ENCODE peak calls at places on chromosomes 12 and 14, in four cellular contexts. One of them, this sample, is unnamed. For H3K27me3, the result is how much of the 10 kb centered on the place peaks cover.

GRCh38 chr12:104498211-104498801 is 41.6 kb downstream of the CHST11 start:
- DNase-seq in aorta: no peak
- DNase-seq in stomach: no peak
- DNase-seq in Peyer's patch: no peak
- DNase-seq in this sample: no peak

GRCh38 chr14:72243309-72243708 is 311.1 kb downstream of the RGS6 start:
- DNase-seq in aorta: no peak
- DNase-seq in stomach: no peak
- DNase-seq in Peyer's patch: no peak
- DNase-seq in this sample: no peak

GRCh38 chr12:27823038-27823437 is 43.0 kb upstream of the MANSC4 start:
- DNase-seq in aorta: no peak
- DNase-seq in stomach: no peak
- DNase-seq in Peyer's patch: no peak
- DNase-seq in this sample: no peak

GRCh38 chr12:12720052-12720451 is 2.9 kb downstream of the CDKN1B start:
- DNase-seq in aorta: no peak
- DNase-seq in stomach: no peak
- DNase-seq in Peyer's patch: no peak
- DNase-seq in this sample: no peak

GRCh38 chr12:34016361-34016760 is 5.9 kb upstream of the ALG10 start:
- DNase-seq in aorta: no peak
- DNase-seq in stomach: no peak
- DNase-seq in Peyer's patch: no peak
- DNase-seq in this sample: no peak

GRCh38 chr14:76884394-76884793 is 58.2 kb downstream of the LRRC74A start:
- DNase-seq in aorta: no peak
- DNase-seq in stomach: no peak
- DNase-seq in Peyer's patch: no peak
- DNase-seq in this sample: no peak

GRCh38 chr12:79677667-79678066 is 13.1 kb downstream of the PAWR start:
- DNase-seq in aorta: no peak
- DNase-seq in stomach: no peak
- DNase-seq in Peyer's patch: no peak
- DNase-seq in this sample: no peak

GRCh38 chr14:89963288-89963978 is 7.7 kb downstream of the TDP1 start:
- DNase-seq in aorta: no peak
- DNase-seq in stomach: no peak
- DNase-seq in Peyer's patch: no peak
- DNase-seq in this sample: no peak

GRCh38 chr14:102665665-102666064 is 73.2 kb downstream of the RCOR1 start:
- DNase-seq in aorta: no peak
- DNase-seq in stomach: no peak
- DNase-seq in Peyer's patch: no peak
- DNase-seq in this sample: no peak

GRCh38 chr12:31929140-31929526 is 30.1 kb upstream of the RESF1 start:
- DNase-seq in aorta: no peak
- DNase-seq in stomach: no peak
- DNase-seq in Peyer's patch: no peak
- DNase-seq in this sample: no peak

GRCh38 chr12:50442178-50442908 is 41.7 kb downstream of the LARP4 start:
- DNase-seq in aorta: no peak
- DNase-seq in stomach: no peak
- DNase-seq in Peyer's patch: no peak
- DNase-seq in this sample: no peak

GRCh38 chr14:88962356-88962755 is 137.9 kb downstream of the TTC8 start:
- DNase-seq in aorta: no peak
- DNase-seq in stomach: no peak
- DNase-seq in Peyer's patch: no peak
- DNase-seq in this sample: no peak

GRCh38 chr14:78157855-78158436 is 12.2 kb upstream of the NRXN3 start:
- DNase-seq in aorta: no peak
- DNase-seq in stomach: peak
- DNase-seq in Peyer's patch: no peak
- DNase-seq in this sample: no peak

GRCh38 chr12:127761880-127762279 is 505.1 kb upstream of the TMEM132C start:
- DNase-seq in aorta: no peak
- DNase-seq in stomach: no peak
- DNase-seq in Peyer's patch: no peak
- DNase-seq in this sample: no peak

GRCh38 chr14:59882957-59883356 is 12.4 kb upstream of the RTN1 start:
- DNase-seq in aorta: no peak
- DNase-seq in stomach: no peak
- DNase-seq in Peyer's patch: no peak
- DNase-seq in this sample: no peak

GRCh38 chr12:24562761-24563392 is 386.0 kb downstream of the BCAT1 start:
- DNase-seq in aorta: peak
- DNase-seq in stomach: no peak
- DNase-seq in Peyer's patch: peak
- DNase-seq in this sample: no peak

GRCh38 chr12:5907812-5908211 is 37.2 kb downstream of the ANO2 start:
- DNase-seq in aorta: no peak
- DNase-seq in stomach: no peak
- DNase-seq in Peyer's patch: no peak
- DNase-seq in this sample: no peak

GRCh38 chr12:6039894-6040601 is 84.4 kb downstream of the VWF start:
- DNase-seq in aorta: no peak
- DNase-seq in stomach: peak
- DNase-seq in Peyer's patch: no peak
- DNase-seq in this sample: no peak

GRCh38 chr12:121894633-121895032 is 6.0 kb downstream of the PSMD9 start:
- DNase-seq in aorta: no peak
- DNase-seq in stomach: no peak
- DNase-seq in Peyer's patch: no peak
- DNase-seq in this sample: no peak

GRCh38 chr12:94873368-94874085 is 130.0 kb downstream of the NDUFA12 start:
- DNase-seq in aorta: no peak
- DNase-seq in stomach: peak
- DNase-seq in Peyer's patch: no peak
- DNase-seq in this sample: no peak

GRCh38 chr12:92439397-92439779 is 263.4 kb upstream of the PLEKHG7 start:
- DNase-seq in aorta: no peak
- DNase-seq in stomach: no peak
- DNase-seq in Peyer's patch: no peak
- DNase-seq in this sample: no peak

GRCh38 chr12:79274571-79275064 is 410.0 kb downstream of the SYT1 start:
- DNase-seq in aorta: no peak
- DNase-seq in stomach: no peak
- DNase-seq in Peyer's patch: no peak
- DNase-seq in this sample: no peak

GRCh38 chr12:89372584-89373370 is 20.5 kb upstream of the DUSP6 start:
- DNase-seq in aorta: no peak
- DNase-seq in stomach: no peak
- DNase-seq in Peyer's patch: no peak
- DNase-seq in this sample: no peak

GRCh38 chr12:46832084-46832704 is 6.4 kb upstream of the SLC38A4 start:
- DNase-seq in aorta: no peak
- DNase-seq in stomach: no peak
- DNase-seq in Peyer's patch: no peak
- DNase-seq in this sample: no peak

GRCh38 chr12:49138587-49138986 is 7.4 kb upstream of the TUBA1B start:
- DNase-seq in aorta: no peak
- DNase-seq in stomach: no peak
- DNase-seq in Peyer's patch: no peak
- DNase-seq in this sample: no peak

GRCh38 chr14:22545842-22546721 is 42.9 kb downstream of the DAD1 start:
- DNase-seq in aorta: no peak
- DNase-seq in stomach: no peak
- DNase-seq in Peyer's patch: no peak
- DNase-seq in this sample: no peak

GRCh38 chr14:54597795-54598443 is 31.0 kb downstream of the SAMD4A start:
- DNase-seq in aorta: no peak
- DNase-seq in stomach: no peak
- DNase-seq in Peyer's patch: no peak
- DNase-seq in this sample: no peak

GRCh38 chr12:51055060-51055459 is 6.9 kb downstream of the LETMD1 start:
- DNase-seq in aorta: no peak
- DNase-seq in stomach: no peak
- DNase-seq in Peyer's patch: no peak
- DNase-seq in this sample: no peak

GRCh38 chr12:123996581-123996980 is 23.6 kb downstream of the ZNF664 start:
- DNase-seq in aorta: no peak
- DNase-seq in stomach: no peak
- DNase-seq in Peyer's patch: no peak
- DNase-seq in this sample: no peak

GRCh38 chr12:12661086-12661485 is 34.9 kb downstream of the GPR19 start:
- DNase-seq in aorta: no peak
- DNase-seq in stomach: no peak
- DNase-seq in Peyer's patch: no peak
- DNase-seq in this sample: no peak

GRCh38 chr14:32201816-32202467 is at the start of gene RNU6-7:
- DNase-seq in aorta: peak
- DNase-seq in stomach: no peak
- DNase-seq in Peyer's patch: no peak
- DNase-seq in this sample: no peak

GRCh38 chr12:66915312-66915904 is 236.5 kb upstream of the GRIP1 start:
- DNase-seq in aorta: no peak
- DNase-seq in stomach: no peak
- DNase-seq in Peyer's patch: no peak
- DNase-seq in this sample: no peak

GRCh38 chr12:51458635-51459034 is 34.0 kb downstream of the SLC4A8 start:
- DNase-seq in aorta: no peak
- DNase-seq in stomach: no peak
- DNase-seq in Peyer's patch: no peak
- DNase-seq in this sample: no peak

GRCh38 chr12:57577981-57578758 is 12.8 kb upstream of the PIP4K2C start:
- DNase-seq in aorta: no peak
- DNase-seq in stomach: no peak
- DNase-seq in Peyer's patch: no peak
- DNase-seq in this sample: no peak

GRCh38 chr12:118374126-118374725 is 1.5 kb upstream of the TAOK3 start:
- DNase-seq in aorta: no peak
- DNase-seq in stomach: no peak
- DNase-seq in Peyer's patch: no peak
- DNase-seq in this sample: no peak

GRCh38 chr12:16880864-16881285 is 274.9 kb upstream of the LMO3 start:
- DNase-seq in aorta: no peak
- DNase-seq in stomach: peak
- DNase-seq in Peyer's patch: peak
- DNase-seq in this sample: no peak

GRCh38 chr12:65656904-65657351 is 167.4 kb upstream of the HMGA2 start:
- DNase-seq in aorta: no peak
- DNase-seq in stomach: no peak
- DNase-seq in Peyer's patch: no peak
- DNase-seq in this sample: no peak

GRCh38 chr12:5379737-5380496 is 52.0 kb upstream of the NTF3 start:
- DNase-seq in aorta: no peak
- DNase-seq in stomach: no peak
- DNase-seq in Peyer's patch: no peak
- DNase-seq in this sample: peak

GRCh38 chr12:113014565-113014964 is 36.2 kb downstream of the OAS2 start:
- DNase-seq in aorta: no peak
- DNase-seq in stomach: no peak
- DNase-seq in Peyer's patch: no peak
- DNase-seq in this sample: no peak

GRCh38 chr14:69312608-69313007 is 52.6 kb downstream of the GALNT16 start:
- DNase-seq in aorta: no peak
- DNase-seq in stomach: no peak
- DNase-seq in Peyer's patch: no peak
- DNase-seq in this sample: peak

GRCh38 chr12:131586761-131587160 is 124.1 kb upstream of the SFSWAP start:
- DNase-seq in aorta: no peak
- DNase-seq in stomach: no peak
- DNase-seq in Peyer's patch: no peak
- DNase-seq in this sample: no peak

GRCh38 chr12:131586269-131586668 is 124.6 kb upstream of the SFSWAP start:
- DNase-seq in aorta: no peak
- DNase-seq in stomach: no peak
- DNase-seq in Peyer's patch: peak
- DNase-seq in this sample: no peak

GRCh38 chr12:131589231-131589902 is 121.5 kb upstream of the SFSWAP start:
- DNase-seq in aorta: no peak
- DNase-seq in stomach: no peak
- DNase-seq in Peyer's patch: no peak
- DNase-seq in this sample: no peak

GRCh38 chr12:131589966-131590365 is 120.9 kb upstream of the SFSWAP start:
- DNase-seq in aorta: no peak
- DNase-seq in stomach: no peak
- DNase-seq in Peyer's patch: no peak
- DNase-seq in this sample: no peak

GRCh38 chr12:131587565-131587964 is 123.3 kb upstream of the SFSWAP start:
- DNase-seq in aorta: no peak
- DNase-seq in stomach: no peak
- DNase-seq in Peyer's patch: peak
- DNase-seq in this sample: no peak
- H3K27me3 ChIP-seq in aorta: under half
- H3K27me3 ChIP-seq in stomach: under half
- H3K27me3 ChIP-seq in Peyer's patch: under half
- H3K27me3 ChIP-seq in this sample: under half

GRCh38 chr12:116881867-116882507 is 746 bp upstream of the HRK start:
- DNase-seq in aorta: no peak
- DNase-seq in stomach: no peak
- DNase-seq in Peyer's patch: no peak
- DNase-seq in this sample: no peak
- H3K27me3 ChIP-seq in aorta: under half
- H3K27me3 ChIP-seq in stomach: half or more
- H3K27me3 ChIP-seq in Peyer's patch: under half
- H3K27me3 ChIP-seq in this sample: under half

GRCh38 chr14:36625014-36625413 is 36.6 kb upstream of the PAX9 start:
- DNase-seq in aorta: no peak
- DNase-seq in stomach: no peak
- DNase-seq in Peyer's patch: no peak
- DNase-seq in this sample: no peak
- H3K27me3 ChIP-seq in aorta: under half
- H3K27me3 ChIP-seq in stomach: under half
- H3K27me3 ChIP-seq in Peyer's patch: under half
- H3K27me3 ChIP-seq in this sample: under half

DNA sequence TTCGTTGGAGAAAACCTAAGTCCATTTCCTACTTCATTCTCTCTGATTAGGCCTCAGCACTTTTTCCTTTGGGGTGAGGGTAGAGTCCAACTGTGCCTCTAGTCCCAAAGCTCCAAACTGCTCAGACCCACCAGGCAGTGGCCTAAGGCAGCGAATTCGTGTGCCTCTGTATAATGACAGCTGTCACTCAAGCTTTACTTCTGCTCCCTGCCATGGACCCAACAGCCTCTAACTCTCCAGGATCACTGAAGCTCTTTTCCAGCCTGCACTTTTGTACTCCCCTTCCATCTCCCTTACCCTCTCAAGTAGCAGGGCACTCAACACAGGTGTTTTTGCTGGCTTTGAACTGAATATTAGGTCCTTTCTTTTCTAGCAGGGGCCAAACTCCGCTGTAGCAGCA is 14.8 kb upstream of the OR6S1 start:
- DNase-seq in aorta: no peak
- DNase-seq in stomach: no peak
- DNase-seq in Peyer's patch: no peak
- DNase-seq in this sample: no peak
- H3K27me3 ChIP-seq in aorta: under half
- H3K27me3 ChIP-seq in stomach: half or more
- H3K27me3 ChIP-seq in Peyer's patch: under half
- H3K27me3 ChIP-seq in this sample: under half

This sample was measured in RWPE2.